ENCODE peak calls at places on chromosomes 4 and X, in eight cellular contexts. One of them, this sample, is unnamed.

GRCh38 chr4:37884855-37885487 is 5.9 kb upstream of the TBC1D1 start:
- DNase-seq in MM.1S: no peak
- DNase-seq in GM23248: no peak
- DNase-seq in PC-3: no peak
- DNase-seq in SK-N-SH: no peak
- DNase-seq in HCT116: no peak
- DNase-seq in GM23338: no peak
- DNase-seq in OCI-LY7: no peak
- DNase-seq in this sample: no peak

GRCh38 chrX:102765217-102765616 is 44.7 kb downstream of the GPRASP3 start:
- DNase-seq in OCI-LY7: no peak
- DNase-seq in PC-3: peak
- DNase-seq in GM23248: peak
- DNase-seq in GM23338: no peak
- DNase-seq in MM.1S: no peak
- DNase-seq in HCT116: no peak
- DNase-seq in SK-N-SH: no peak
- DNase-seq in this sample: no peak

GRCh38 chr4:2402453-2402852 is 16.0 kb downstream of the ZFYVE28 start:
- DNase-seq in PC-3: no peak
- DNase-seq in OCI-LY7: no peak
- DNase-seq in SK-N-SH: no peak
- DNase-seq in GM23338: no peak
- DNase-seq in MM.1S: no peak
- DNase-seq in HCT116: no peak
- DNase-seq in GM23248: no peak
- DNase-seq in this sample: no peak

GRCh38 chr4:78336093-78336943 is 215.3 kb upstream of the ANXA3 start:
- DNase-seq in GM23248: peak
- DNase-seq in OCI-LY7: no peak
- DNase-seq in MM.1S: no peak
- DNase-seq in PC-3: no peak
- DNase-seq in HCT116: no peak
- DNase-seq in GM23338: peak
- DNase-seq in SK-N-SH: no peak
- DNase-seq in this sample: no peak

GRCh38 chr4:152864361-152864760 is 71.8 kb upstream of the FHDC1 start:
- DNase-seq in GM23248: no peak
- DNase-seq in MM.1S: no peak
- DNase-seq in HCT116: no peak
- DNase-seq in OCI-LY7: no peak
- DNase-seq in SK-N-SH: no peak
- DNase-seq in GM23338: no peak
- DNase-seq in PC-3: no peak
- DNase-seq in this sample: no peak

GRCh38 chr4:21517460-21517859 is 431.1 kb downstream of the KCNIP4 start:
- DNase-seq in HCT116: no peak
- DNase-seq in GM23248: no peak
- DNase-seq in SK-N-SH: no peak
- DNase-seq in GM23338: no peak
- DNase-seq in PC-3: no peak
- DNase-seq in OCI-LY7: no peak
- DNase-seq in MM.1S: no peak
- DNase-seq in this sample: no peak

GRCh38 chr4:80425701-80426100 is 90.2 kb downstream of the CFAP299 start:
- DNase-seq in GM23338: no peak
- DNase-seq in HCT116: no peak
- DNase-seq in MM.1S: no peak
- DNase-seq in PC-3: no peak
- DNase-seq in GM23248: no peak
- DNase-seq in SK-N-SH: no peak
- DNase-seq in OCI-LY7: no peak
- DNase-seq in this sample: no peak

GRCh38 chr4:153521995-153522799 is 56.0 kb downstream of the TMEM131L start:
- DNase-seq in OCI-LY7: peak
- DNase-seq in GM23248: no peak
- DNase-seq in SK-N-SH: no peak
- DNase-seq in PC-3: no peak
- DNase-seq in GM23338: peak
- DNase-seq in MM.1S: no peak
- DNase-seq in HCT116: no peak
- DNase-seq in this sample: no peak

GRCh38 chr4:11719879-11720278 is 291.2 kb upstream of the HS3ST1 start:
- DNase-seq in HCT116: no peak
- DNase-seq in PC-3: no peak
- DNase-seq in MM.1S: no peak
- DNase-seq in SK-N-SH: no peak
- DNase-seq in OCI-LY7: no peak
- DNase-seq in GM23338: no peak
- DNase-seq in GM23248: no peak
- DNase-seq in this sample: no peak

GRCh38 chrX:8314881-8315280 is 143.8 kb upstream of the VCX2 start:
- DNase-seq in OCI-LY7: no peak
- DNase-seq in GM23248: no peak
- DNase-seq in PC-3: no peak
- DNase-seq in HCT116: no peak
- DNase-seq in MM.1S: no peak
- DNase-seq in GM23338: no peak
- DNase-seq in SK-N-SH: no peak
- DNase-seq in this sample: no peak

GRCh38 chr4:1084394-1084793 is 29.0 kb downstream of the RNF212 start:
- DNase-seq in MM.1S: no peak
- DNase-seq in GM23338: no peak
- DNase-seq in GM23248: no peak
- DNase-seq in OCI-LY7: no peak
- DNase-seq in HCT116: no peak
- DNase-seq in PC-3: no peak
- DNase-seq in SK-N-SH: no peak
- DNase-seq in this sample: no peak

GRCh38 chr4:109861941-109862340 is 14.0 kb downstream of the LRIT3 start:
- DNase-seq in GM23248: no peak
- DNase-seq in SK-N-SH: no peak
- DNase-seq in PC-3: no peak
- DNase-seq in OCI-LY7: no peak
- DNase-seq in HCT116: no peak
- DNase-seq in MM.1S: no peak
- DNase-seq in GM23338: no peak
- DNase-seq in this sample: no peak

GRCh38 chr4:27000820-27001219 is 140.2 kb downstream of the STIM2 start:
- DNase-seq in SK-N-SH: no peak
- DNase-seq in MM.1S: peak
- DNase-seq in GM23338: peak
- DNase-seq in PC-3: peak
- DNase-seq in GM23248: peak
- DNase-seq in HCT116: no peak
- DNase-seq in OCI-LY7: peak
- DNase-seq in this sample: no peak

DNA sequence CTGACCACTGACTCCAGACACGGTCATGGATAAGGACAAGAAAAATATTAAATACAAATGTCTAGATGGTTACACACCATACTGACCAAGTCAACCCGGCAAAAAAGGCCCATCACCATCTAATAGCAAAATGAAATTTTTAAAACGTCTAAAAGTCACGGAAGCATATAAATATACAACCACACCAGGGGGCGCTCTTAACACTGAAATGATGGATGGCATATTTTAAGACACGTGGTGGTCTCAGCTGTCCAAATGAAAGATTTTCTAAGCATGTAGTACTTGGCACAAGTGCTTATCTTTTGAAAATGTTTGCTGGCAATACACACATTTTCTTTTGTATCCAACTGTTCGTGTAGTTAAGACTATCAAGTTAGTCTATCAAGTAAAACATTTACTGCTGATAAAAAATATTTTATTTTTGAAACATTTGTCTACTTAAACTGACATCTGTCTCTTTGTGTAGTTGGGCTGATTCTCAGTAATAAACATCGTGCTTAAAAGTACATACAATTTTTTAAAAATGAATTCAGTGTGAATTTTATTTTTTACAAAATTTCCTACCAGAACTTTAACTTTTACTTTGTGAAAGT is 64.6 kb downstream of the COX7B2 start:
- DNase-seq in SK-N-SH: peak
- DNase-seq in HCT116: peak
- DNase-seq in GM23338: peak
- DNase-seq in MM.1S: peak
- DNase-seq in PC-3: peak
- DNase-seq in GM23248: peak
- DNase-seq in OCI-LY7: peak
- DNase-seq in this sample: peak
- H3K4me2 ChIP-seq in SK-N-SH: no peak
- H3K4me2 ChIP-seq in HCT116: no peak
- H3K4me2 ChIP-seq in GM23338: no peak
- H3K4me2 ChIP-seq in MM.1S: no peak
- H3K4me2 ChIP-seq in PC-3: no peak
- H3K4me2 ChIP-seq in GM23248: no peak
- H3K4me2 ChIP-seq in OCI-LY7: no peak
- H3K4me2 ChIP-seq in this sample: no peak

DNA sequence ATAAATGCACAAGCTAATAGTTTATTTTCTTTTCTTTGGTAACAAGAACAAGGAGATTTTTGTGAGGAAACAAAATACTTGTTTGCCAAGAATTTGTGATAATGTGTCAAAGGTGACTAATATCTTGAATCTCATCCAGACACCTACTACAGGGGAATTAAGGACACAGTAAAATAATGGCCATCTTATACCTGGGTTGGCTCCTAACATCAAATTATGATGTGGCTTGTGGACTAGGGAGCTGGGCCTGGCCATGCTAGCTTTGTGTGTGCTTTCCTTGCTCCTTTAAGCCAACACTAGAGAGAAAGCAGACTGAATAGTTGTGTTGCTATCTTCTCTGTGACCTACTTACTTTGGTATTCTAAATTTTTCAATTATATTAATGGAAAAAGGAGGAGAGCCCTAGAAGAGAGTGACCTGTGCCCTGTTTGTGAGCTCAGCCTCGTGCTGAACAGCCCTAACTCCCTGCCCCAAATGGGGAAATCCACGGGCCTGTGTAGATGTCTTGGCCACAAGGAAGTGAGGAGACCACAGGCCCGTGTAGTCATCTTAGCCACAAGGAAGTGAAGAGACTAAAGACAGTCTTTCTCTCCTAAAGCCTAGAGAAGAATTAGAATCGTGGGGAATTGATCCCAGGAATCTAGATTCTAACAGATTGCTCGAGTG is 23.3 kb downstream of the ARHGAP24 start:
- DNase-seq in MM.1S: peak
- DNase-seq in GM23248: peak
- DNase-seq in GM23338: no peak
- DNase-seq in SK-N-SH: no peak
- DNase-seq in HCT116: no peak
- DNase-seq in OCI-LY7: no peak
- DNase-seq in PC-3: peak
- DNase-seq in this sample: no peak
- H3K4me3 ChIP-seq in MM.1S: no peak
- H3K4me3 ChIP-seq in GM23248: peak
- H3K4me3 ChIP-seq in GM23338: no peak
- H3K4me3 ChIP-seq in SK-N-SH: no peak
- H3K4me3 ChIP-seq in HCT116: no peak
- H3K4me3 ChIP-seq in OCI-LY7: no peak
- H3K4me3 ChIP-seq in PC-3: no peak
- H3K4me3 ChIP-seq in this sample: no peak

DNA sequence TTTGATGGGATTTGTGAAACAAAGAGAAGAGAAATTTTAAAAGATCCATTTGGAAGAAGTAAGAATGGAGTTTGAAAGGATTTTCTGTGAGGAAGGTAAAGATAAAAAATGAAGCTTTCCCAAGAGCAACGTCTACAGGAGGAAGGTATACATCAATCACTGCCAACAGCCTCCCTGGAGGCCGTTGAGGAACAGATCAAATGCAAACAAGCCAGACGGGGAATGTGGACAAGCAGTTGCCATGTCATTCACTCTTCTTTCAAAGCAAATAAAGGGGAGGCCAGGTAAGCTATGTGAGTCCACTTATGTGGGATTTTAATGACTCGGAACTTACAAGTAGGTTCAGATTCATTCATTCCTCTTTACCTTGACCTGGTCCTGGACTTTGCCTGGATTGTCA is 1020.5 kb upstream of the AGA start:
- DNase-seq in MM.1S: no peak
- DNase-seq in GM23248: no peak
- DNase-seq in GM23338: no peak
- DNase-seq in PC-3: peak
- DNase-seq in SK-N-SH: no peak
- DNase-seq in OCI-LY7: no peak
- DNase-seq in HCT116: no peak
- DNase-seq in this sample: no peak
- TF ChIP-seq EZH2phosphoT487 in MM.1S: no peak
- TF ChIP-seq EZH2phosphoT487 in GM23248: no peak
- TF ChIP-seq EZH2phosphoT487 in GM23338: no peak
- TF ChIP-seq EZH2phosphoT487 in PC-3: no peak
- TF ChIP-seq EZH2phosphoT487 in SK-N-SH: no peak
- TF ChIP-seq EZH2phosphoT487 in OCI-LY7: no peak
- TF ChIP-seq EZH2phosphoT487 in HCT116: no peak
- TF ChIP-seq EZH2phosphoT487 in this sample: no peak

DNA sequence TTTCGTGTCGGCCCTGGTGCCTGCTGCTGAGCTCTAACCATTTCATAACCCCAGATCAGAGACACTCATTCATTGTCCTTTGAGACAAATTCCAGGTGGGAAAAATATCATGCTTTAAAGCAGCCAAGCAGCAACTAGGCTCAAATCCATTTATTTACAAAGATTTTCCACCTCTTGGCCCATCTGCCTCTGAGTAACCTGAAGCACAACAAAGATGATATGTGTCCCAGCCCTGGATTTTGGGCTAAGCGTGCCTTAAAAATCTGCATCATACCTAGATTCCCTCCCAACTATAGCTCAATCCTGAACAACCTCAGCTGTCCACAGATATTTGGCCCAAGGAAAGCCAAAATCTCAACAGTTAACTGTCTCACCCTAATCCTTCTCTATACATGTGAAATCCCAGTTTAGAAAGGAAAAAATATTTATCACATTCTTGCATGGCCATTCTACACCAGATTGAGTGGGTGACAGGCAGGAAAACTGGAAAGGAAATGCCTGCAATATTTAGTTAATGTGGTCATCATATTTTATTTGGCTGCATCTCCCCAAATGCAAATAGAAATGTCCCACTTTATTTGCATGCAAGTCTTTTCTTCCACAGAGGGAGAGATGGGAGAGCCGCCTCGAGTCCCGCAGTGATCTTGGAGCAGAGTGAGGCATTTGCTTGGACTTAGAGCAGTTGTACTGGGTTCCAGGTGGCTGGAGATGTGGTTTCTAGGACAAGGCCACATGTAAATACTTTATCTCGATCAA is 146.4 kb upstream of the EOLA2 start:
- DNase-seq in PC-3: peak
- DNase-seq in HCT116: no peak
- DNase-seq in OCI-LY7: no peak
- DNase-seq in MM.1S: no peak
- DNase-seq in GM23248: peak
- DNase-seq in SK-N-SH: no peak
- DNase-seq in GM23338: no peak
- DNase-seq in this sample: no peak
- H3K4me2 ChIP-seq in PC-3: peak
- H3K4me2 ChIP-seq in HCT116: no peak
- H3K4me2 ChIP-seq in OCI-LY7: no peak
- H3K4me2 ChIP-seq in MM.1S: no peak
- H3K4me2 ChIP-seq in GM23248: peak
- H3K4me2 ChIP-seq in SK-N-SH: peak
- H3K4me2 ChIP-seq in GM23338: no peak
- H3K4me2 ChIP-seq in this sample: no peak

This sample was measured in neural progenitor cell.